ENCODE peak calls at places on chromosomes 2 and 18, in nine cellular contexts. E is kidney tubule cell; Q is iPS-NIHi11; M is NCI-H82; Y is neural crest cell; I is fibroblast of the aortic adventitia; V is HFFc6; D is naive thymus-derived CD4-positive, alpha-beta T cell; T is A549. R is an unnamed sample.

GRCh38 chr2:10271509-10271908 is 31.2 kb upstream of the HPCAL1 start:
- DNase-seq in T (no peak), M (no peak), Q (no peak), E (no peak), Y (no peak), V (no peak), D (no peak), I (no peak), R (no peak)

GRCh38 chr2:11389551-11390528 is 45.4 kb upstream of the ROCK2 start:
- DNase-seq in V (no peak), T (peak; percentile 99), M (no peak), Y (no peak), I (peak; percentile 80), Q (no peak), D (no peak), E (peak; percentile 99), R (no peak)

GRCh38 chr2:8628870-8629209 is 53.0 kb upstream of the ID2 start:
- DNase-seq in Y (no peak), V (no peak), I (no peak), E (peak; percentile 63), D (no peak), M (no peak), T (no peak), Q (no peak), R (no peak)

GRCh38 chr2:71070294-71071025 is 2.0 kb downstream of the NAGK start:
- DNase-seq in Q (peak; percentile 59), E (peak; percentile 41), D (no peak), I (peak; percentile 56), M (peak; percentile 67), Y (no peak), V (peak; percentile 34), T (peak; percentile 70), R (peak; percentile 55)

GRCh38 chr18:22324191-22325131 is 93.3 kb downstream of the CTAGE1 start:
- DNase-seq in I (peak; percentile 41), D (no peak), M (no peak), Q (peak; percentile 65), E (peak; percentile 29), V (no peak), T (no peak), Y (peak; percentile 38), R (no peak)

GRCh38 chr2:64049633-64050220 is 30.5 kb upstream of the VPS54 start:
- DNase-seq in D (peak; percentile 59), T (peak; percentile 65), V (peak; percentile 58), M (peak; percentile 93), I (peak; percentile 82), E (peak; percentile 78), Y (peak; percentile 47), Q (peak; percentile 58), R (peak; percentile 69)

GRCh38 chr2:118843492-118844132 is 3.8 kb downstream of the EN1 start:
- DNase-seq in Y (no peak), M (no peak), E (no peak), Q (no peak), V (no peak), T (no peak), D (no peak), I (no peak), R (no peak)

GRCh38 chr2:100178085-100178788 is 35.8 kb upstream of the AFF3 start:
- DNase-seq in D (no peak), Q (peak; percentile 82), E (peak; percentile 54), T (peak; percentile 91), Y (peak; percentile 52), M (peak; percentile 75), V (no peak), I (peak; percentile 34), R (peak; percentile 22)

GRCh38 chr2:138901530-138901929 is 121.3 kb upstream of the NXPH2 start:
- DNase-seq in T (no peak), E (no peak), D (no peak), V (no peak), Q (no peak), Y (no peak), M (no peak), I (no peak), R (no peak)

GRCh38 chr18:63261029-63261428 is 58.5 kb downstream of the BCL2 start:
- DNase-seq in T (no peak), Y (no peak), I (no peak), V (no peak), Q (no peak), M (no peak), E (no peak), D (no peak), R (no peak)

GRCh38 chr2:31688282-31688681 is 107.5 kb upstream of the SRD5A2 start:
- DNase-seq in T (peak; percentile 46), Y (no peak), I (peak; percentile 4), V (no peak), M (peak; percentile 20), D (no peak), Q (peak; percentile 14), E (no peak), R (no peak)

GRCh38 chr18:37393945-37394609 is 171.5 kb downstream of the CELF4 start:
- DNase-seq in Y (peak; percentile 82), D (no peak), V (peak; percentile 96), I (peak; percentile 69), E (peak; percentile 88), M (peak; percentile 90), T (peak; percentile 10), Q (peak; percentile 98), R (no peak)

GRCh38 chr2:165648826-165649225 is 145.2 kb downstream of the GALNT3 start:
- DNase-seq in T (no peak), V (no peak), I (no peak), Y (no peak), Q (no peak), M (peak; percentile 74), D (no peak), E (no peak), R (no peak)

GRCh38 chr2:237574894-237575868 is 8.8 kb downstream of the PRLH start:
- DNase-seq in E (peak; percentile 49), I (peak; percentile 28), Q (no peak), V (no peak), M (no peak), Y (no peak), D (no peak), T (no peak), R (no peak)

GRCh38 chr2:135997380-135997779 is 12.0 kb upstream of the DARS1 start:
- DNase-seq in Y (peak; percentile 64), M (peak; percentile 80), V (no peak), Q (peak; percentile 83), E (no peak), I (no peak), D (no peak), T (no peak), R (peak; percentile 58)

GRCh38 chr2:201260302-201260800 is at the start of gene CASP8:
- DNase-seq in I (peak; percentile 48), V (no peak), Y (no peak), T (peak; percentile 37), E (peak; percentile 54), Q (no peak), D (peak; percentile 60), M (no peak), R (peak; percentile 80)

GRCh38 chr18:34493099-34493544 is 217.0 kb upstream of the DTNA start:
- DNase-seq in E (peak; percentile 95), Q (peak; percentile 71), V (peak; percentile 20), T (peak; percentile 23), I (peak; percentile 61), D (peak; percentile 32), Y (peak; percentile 37), M (peak; percentile 67), R (no peak)

GRCh38 chr2:152594792-152595191 is 122.5 kb downstream of the PRPF40A start:
- DNase-seq in D (no peak), M (no peak), I (peak; percentile 93), Y (no peak), Q (no peak), V (no peak), T (no peak), E (no peak), R (no peak)

GRCh38 chr2:56130463-56131070 is 53.2 kb upstream of the CCDC85A start:
- DNase-seq in Y (no peak), Q (peak; percentile 31), V (peak; percentile 41), I (peak; percentile 70), E (peak; percentile 39), T (peak; percentile 48), D (no peak), M (peak; percentile 74), R (no peak)

GRCh38 chr18:63850010-63850409 is 37.5 kb upstream of the SERPINB2 start:
- DNase-seq in M (peak; percentile 63), D (no peak), V (peak; percentile 49), I (peak; percentile 30), Y (peak; percentile 35), Q (peak; percentile 48), T (peak; percentile 62), E (peak; percentile 35), R (no peak)

GRCh38 chr2:183269956-183270355 is 145.7 kb downstream of the NUP35 start:
- DNase-seq in V (no peak), D (no peak), E (no peak), Y (no peak), M (no peak), I (no peak), T (no peak), Q (no peak), R (no peak)

GRCh38 chr2:239311132-239312040 is 89.4 kb downstream of the HDAC4 start:
- DNase-seq in E (no peak), D (peak; percentile 19), I (no peak), Q (no peak), M (no peak), T (no peak), V (no peak), Y (no peak), R (no peak)

GRCh38 chr2:42140501-42140900 is 28.7 kb upstream of the EML4 start:
- DNase-seq in E (no peak), I (no peak), T (no peak), Q (no peak), M (no peak), Y (no peak), D (no peak), V (no peak), R (no peak)

GRCh38 chr2:78011251-78011650 is 489.1 kb upstream of the LRRTM4 start:
- DNase-seq in Q (no peak), E (no peak), I (no peak), V (no peak), M (no peak), T (no peak), D (no peak), Y (no peak), R (no peak)

GRCh38 chr2:19176977-19177376 is 181.4 kb downstream of the OSR1 start:
- DNase-seq in Q (no peak), I (peak; percentile 56), M (no peak), Y (no peak), D (no peak), V (peak; percentile 71), E (no peak), T (no peak), R (no peak)

GRCh38 chr2:132871829-132872228 is 201.8 kb upstream of the LYPD1 start:
- DNase-seq in I (no peak), M (peak; percentile 45), D (no peak), V (no peak), Y (no peak), E (no peak), Q (no peak), T (no peak), R (no peak)

GRCh38 chr2:33110461-33110860 is 163.7 kb downstream of the LTBP1 start:
- DNase-seq in D (no peak), E (no peak), Q (no peak), I (no peak), Y (no peak), V (no peak), M (no peak), T (no peak), R (no peak)

R was measured in naive B cell.